ENCODE peak calls at places on chromosomes 13 and 19, in ten cellular contexts. C, A, M, V, L, H, X, Z, T and B are unnamed samples. For H3K27me3, the result is how much of the 10 kb centered on the place peaks cover.

GRCh38 chr13:48318014-48318713 is 14.6 kb downstream of the RB1 start:
- DNase-seq in C (no peak), A (no peak), M (no peak), V (no peak), L (peak), H (no peak), X (peak), Z (no peak), T (peak), B (no peak)

GRCh38 chr13:30371649-30372265 is 50.5 kb upstream of the UBE2L5 start:
- DNase-seq in C (no peak), A (no peak), M (peak), V (peak), L (no peak), H (peak), X (peak), Z (peak), T (no peak), B (no peak)

GRCh38 chr13:47794963-47795362 is 206.1 kb downstream of the SUCLA2 start:
- DNase-seq in C (no peak), A (no peak), M (no peak), V (no peak), L (no peak), H (peak), X (no peak), Z (no peak), T (no peak), B (no peak)

GRCh38 chr13:30354481-30355404 is 47.4 kb upstream of the KATNAL1 start:
- DNase-seq in C (no peak), A (no peak), M (no peak), V (no peak), L (peak), H (no peak), X (no peak), Z (no peak), T (no peak), B (no peak)

GRCh38 chr19:54183431-54183830 is 5.9 kb downstream of the MBOAT7 start:
- DNase-seq in C (no peak), A (no peak), M (no peak), V (no peak), L (no peak), H (no peak), X (no peak), Z (no peak), T (no peak), B (no peak)

GRCh38 chr13:99855516-99855915 is 116.1 kb downstream of the ZIC5 start:
- DNase-seq in C (no peak), A (no peak), M (no peak), V (no peak), L (no peak), H (no peak), X (no peak), Z (no peak), T (no peak), B (no peak)

GRCh38 chr19:44498988-44499387 is 1.3 kb downstream of the ZNF180 start:
- DNase-seq in C (no peak), A (no peak), M (no peak), V (no peak), L (no peak), H (no peak), X (no peak), Z (no peak), T (no peak), B (no peak)

GRCh38 chr19:41218249-41218614 is 791 bp upstream of the AXL start:
- DNase-seq in C (no peak), A (no peak), M (no peak), V (no peak), L (no peak), H (no peak), X (no peak), Z (no peak), T (no peak), B (no peak)

GRCh38 chr13:111658150-111659100 is 338.0 kb downstream of the TEX29 start:
- DNase-seq in C (peak), A (peak), M (no peak), V (no peak), L (no peak), H (no peak), X (no peak), Z (no peak), T (no peak), B (no peak)

GRCh38 chr13:111656439-111656838 is 336.0 kb downstream of the TEX29 start:
- DNase-seq in C (no peak), A (no peak), M (no peak), V (no peak), L (no peak), H (no peak), X (no peak), Z (no peak), T (no peak), B (no peak)

GRCh38 chr13:111659236-111659635 is 338.8 kb downstream of the TEX29 start:
- DNase-seq in C (no peak), A (peak), M (no peak), V (no peak), L (no peak), H (no peak), X (no peak), Z (no peak), T (no peak), B (no peak)

GRCh38 chr13:111654531-111654930 is 334.1 kb downstream of the TEX29 start:
- DNase-seq in C (no peak), A (no peak), M (no peak), V (no peak), L (no peak), H (no peak), X (no peak), Z (no peak), T (no peak), B (no peak)

DNA sequence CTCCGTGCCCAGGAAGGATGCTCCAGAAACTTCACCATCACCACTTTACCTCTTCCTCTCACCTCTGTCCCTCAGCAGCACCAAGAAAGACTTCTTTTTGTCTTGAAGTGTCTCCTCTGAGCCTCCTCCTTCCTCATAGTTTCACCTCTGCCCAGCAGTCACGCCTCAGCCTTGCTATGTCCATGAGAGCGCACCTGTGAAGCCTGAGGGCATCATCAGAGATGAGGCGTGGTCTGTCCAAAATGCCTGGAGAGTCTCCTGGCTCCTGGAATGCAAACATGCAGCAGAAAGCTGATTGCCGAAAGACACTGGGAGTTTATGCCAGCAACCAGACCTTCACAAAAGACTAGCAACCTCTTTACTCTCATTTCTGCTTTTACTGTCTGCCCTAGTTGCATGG is 336.6 kb downstream of the TEX29 start:
- DNase-seq in C (no peak), A (no peak), M (no peak), V (no peak), L (no peak), H (no peak), X (no peak), Z (no peak), T (no peak), B (no peak)
- H3K27me3 ChIP-seq in C (under half), A (half or more), M (under half), V (under half), L (under half), H (half or more), X (under half), Z (under half), T (under half), B (under half)

DNA sequence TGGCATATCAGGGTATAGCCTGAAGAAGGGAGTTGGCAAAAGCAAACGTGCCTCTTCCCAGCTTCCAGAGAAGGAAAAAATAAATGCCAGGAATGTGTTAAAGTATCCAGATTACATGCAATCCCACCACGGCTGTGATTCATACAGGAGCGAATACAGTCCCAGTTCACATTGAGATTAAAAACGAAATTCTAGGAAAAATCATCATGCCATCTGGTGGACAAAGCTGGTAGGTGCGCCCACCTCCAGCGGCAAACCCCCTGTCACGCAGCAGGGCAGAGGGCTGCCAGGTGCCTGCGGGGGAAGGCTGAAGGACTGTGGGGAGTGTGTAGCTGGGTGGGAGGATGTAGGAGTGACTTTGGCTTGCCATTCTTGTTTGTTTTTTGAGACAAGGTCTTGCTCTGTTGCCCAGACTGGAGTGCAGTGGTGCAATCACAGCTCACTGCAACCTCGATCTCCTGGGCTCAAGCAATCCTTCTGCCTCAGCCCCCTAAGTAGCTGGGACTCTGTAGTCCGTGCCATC is 6.4 kb upstream of the DMWD start:
- DNase-seq in C (no peak), A (peak), M (no peak), V (peak), L (peak), H (peak), X (peak), Z (peak), T (peak), B (peak)
- H3K27ac ChIP-seq in C (no peak), A (no peak), M (no peak), V (no peak), L (no peak), H (no peak), X (no peak), Z (no peak), T (no peak), B (no peak)

DNA sequence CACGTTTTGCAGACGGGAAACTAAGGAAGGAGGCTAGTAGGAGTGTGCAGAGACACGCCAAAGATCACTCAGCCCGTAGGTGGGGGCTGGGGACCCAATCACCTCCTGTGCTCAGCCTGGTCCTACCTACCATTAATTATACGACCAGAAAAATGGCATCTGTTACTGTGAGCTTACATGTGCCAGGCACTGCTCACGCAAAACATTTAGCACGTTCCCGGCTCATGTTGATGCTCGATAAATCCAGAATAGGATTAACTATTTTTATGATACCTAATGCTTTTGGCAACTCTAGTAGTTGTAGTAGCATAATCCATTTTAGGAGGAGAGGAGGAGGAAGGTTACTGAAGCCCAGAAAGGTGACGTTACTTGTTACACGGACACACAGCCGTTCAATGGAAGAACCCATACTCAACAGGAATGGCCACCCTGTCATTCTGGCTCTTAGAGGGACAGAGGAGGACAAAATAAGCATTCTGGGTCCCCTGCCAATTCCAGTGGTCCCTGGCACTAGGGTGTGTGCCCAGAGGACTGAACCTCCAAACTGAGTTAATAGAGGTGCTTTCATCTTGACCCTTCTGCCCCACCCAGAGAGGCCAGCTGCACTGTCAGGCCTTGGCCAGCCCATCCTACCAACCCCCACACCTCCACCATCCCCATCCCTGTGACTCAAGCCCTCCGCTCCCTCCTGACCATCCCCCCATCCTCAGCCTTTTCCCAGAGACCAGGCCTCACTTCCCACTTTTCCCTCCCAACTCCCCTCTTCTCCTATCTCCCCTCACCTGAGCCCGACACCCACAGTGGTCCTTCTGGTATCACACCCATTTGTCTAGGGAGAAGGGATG is 5.0 kb upstream of the EML2 start:
- DNase-seq in C (no peak), A (no peak), M (no peak), V (no peak), L (no peak), H (no peak), X (no peak), Z (no peak), T (no peak), B (no peak)
- H3K4me3 ChIP-seq in C (peak), A (peak), M (no peak), V (no peak), L (no peak), H (peak), X (no peak), Z (no peak), T (no peak), B (no peak)

DNA sequence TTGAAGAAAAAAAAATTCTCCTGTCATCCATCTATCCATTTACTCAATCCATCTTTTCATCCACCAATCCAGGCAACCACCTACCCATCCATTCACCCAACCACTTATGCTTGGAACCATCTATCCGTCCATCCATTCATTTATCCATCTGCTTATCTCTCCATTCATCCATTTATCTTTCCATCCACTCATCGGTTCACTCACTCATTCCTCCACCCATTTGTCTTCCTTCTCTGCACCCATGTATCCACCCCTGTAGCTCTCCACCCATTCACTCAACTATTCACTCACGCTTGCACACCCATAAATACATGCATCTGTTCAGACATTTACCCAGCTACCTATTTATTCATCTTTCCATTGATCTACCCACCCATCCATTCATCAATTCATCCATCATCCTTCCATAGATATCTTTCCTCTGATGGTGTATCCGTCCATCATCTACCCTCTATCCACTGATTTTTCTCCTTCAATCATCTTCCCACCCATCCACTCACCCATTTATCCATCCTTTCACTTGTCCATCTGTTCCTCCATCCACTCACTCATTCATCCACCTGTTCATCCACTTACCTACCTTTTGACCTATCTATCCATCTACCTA is 9.5 kb downstream of the NPHS1 start:
- DNase-seq in C (no peak), A (no peak), M (no peak), V (no peak), L (no peak), H (no peak), X (no peak), Z (no peak), T (no peak), B (no peak)
- H3K27me3 ChIP-seq in C (under half), A (half or more), M (under half), V (under half), L (under half), H (under half), X (under half), Z (under half), T (under half), B (under half)

GRCh38 chr19:9324584-9324962 is 594 bp downstream of the ZNF559 start:
- DNase-seq in C (no peak), A (no peak), M (peak), V (no peak), L (no peak), H (no peak), X (no peak), Z (no peak), T (no peak), B (no peak)

GRCh38 chr19:9323919-9324583 is at the start of gene ZNF559:
- DNase-seq in C (peak), A (peak), M (peak), V (peak), L (peak), H (peak), X (peak), Z (peak), T (peak), B (peak)

GRCh38 chr19:9321338-9321737 is 2.6 kb upstream of the ZNF559 start:
- DNase-seq in C (no peak), A (no peak), M (no peak), V (no peak), L (no peak), H (no peak), X (no peak), Z (no peak), T (no peak), B (no peak)

DNA sequence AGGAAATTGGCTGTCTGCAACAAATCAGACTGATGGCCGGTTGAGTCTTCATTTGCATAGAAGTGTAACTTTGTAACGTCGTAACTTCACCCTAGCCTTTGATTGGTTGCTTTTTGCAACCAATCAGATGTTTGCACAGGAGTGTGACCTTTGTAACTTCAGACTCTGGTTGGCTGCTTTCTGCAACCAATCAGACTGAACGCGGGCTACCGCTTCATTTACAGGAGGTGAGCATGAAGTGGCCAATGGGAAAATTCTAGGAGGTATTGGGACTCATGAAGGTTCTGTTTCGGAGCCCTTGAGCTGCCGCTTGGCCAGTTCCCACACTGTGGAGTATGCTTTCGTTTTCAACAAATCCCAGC is 441 bp upstream of the ZNF559 start:
- DNase-seq in C (no peak), A (no peak), M (peak), V (peak), L (peak), H (peak), X (peak), Z (no peak), T (peak), B (peak)
- H3K27ac ChIP-seq in C (peak), A (peak), M (peak), V (peak), L (peak), H (peak), X (peak), Z (peak), T (peak), B (peak)